ENCODE peak calls at places on chromosomes 1 and 21, in four cellular contexts. O is astrocyte of the spinal cord, B is cardiac muscle cell, Q is K562. R is an unnamed sample.

GRCh38 chr1:240234477-240235225 is 143.0 kb downstream of the FMN2 start:
- DNase-seq in O (peak), B (peak), Q (no peak), R (no peak)

GRCh38 chr1:53367503-53368313 is 39.8 kb upstream of the LRP8 start:
- DNase-seq in O (no peak), B (no peak), Q (peak), R (peak)

GRCh38 chr1:212721388-212722247 is 22.0 kb upstream of the BATF3 start:
- DNase-seq in O (peak), B (peak), Q (peak), R (no peak)

GRCh38 chr1:64701071-64701470 is 43.8 kb upstream of the RAVER2 start:
- DNase-seq in O (no peak), B (no peak), Q (no peak), R (no peak)

GRCh38 chr1:176638713-176639112 is 175.7 kb downstream of the PAPPA2 start:
- DNase-seq in O (no peak), B (no peak), Q (no peak), R (no peak)

GRCh38 chr1:63691672-63692425 is 82.0 kb upstream of the ROR1 start:
- DNase-seq in O (peak), B (peak), Q (peak), R (peak)

GRCh38 chr1:3000671-3001470 is 20.4 kb upstream of the ACTRT2 start:
- DNase-seq in O (no peak), B (no peak), Q (no peak), R (no peak)

GRCh38 chr1:202227273-202227672 is 33.7 kb downstream of the LGR6 start:
- DNase-seq in O (no peak), B (no peak), Q (no peak), R (peak)

GRCh38 chr1:188652678-188653077 is 1823.9 kb downstream of the PLA2G4A start:
- DNase-seq in O (peak), B (peak), Q (no peak), R (no peak)

GRCh38 chr21:36104306-36105300 is 30.3 kb upstream of the CBR3 start:
- DNase-seq in O (peak), B (peak), Q (no peak), R (peak)

GRCh38 chr1:8465692-8466091 is 147.8 kb downstream of the SLC45A1 start:
- DNase-seq in O (no peak), B (no peak), Q (no peak), R (no peak)

GRCh38 chr1:207822602-207823451 is 71.0 kb downstream of the CD46 start:
- DNase-seq in O (no peak), B (no peak), Q (peak), R (no peak)

GRCh38 chr1:11944358-11944981 is 10.0 kb downstream of the PLOD1 start:
- DNase-seq in O (no peak), B (no peak), Q (no peak), R (peak)

GRCh38 chr1:236774926-236775325 is 20.2 kb upstream of the MTR start:
- DNase-seq in O (no peak), B (peak), Q (no peak), R (peak)

GRCh38 chr1:118993712-118994049 is 5.5 kb upstream of the TBX15 start:
- DNase-seq in O (no peak), B (no peak), Q (no peak), R (no peak)

GRCh38 chr1:3170566-3171453 is 101.8 kb downstream of the PRDM16 start:
- DNase-seq in O (peak), B (peak), Q (no peak), R (peak)

GRCh38 chr1:151680391-151680790 is 36.2 kb downstream of the CELF3 start:
- DNase-seq in O (no peak), B (peak), Q (no peak), R (no peak)

GRCh38 chr1:205477759-205478247 is 22.0 kb upstream of the BLACAT1 start:
- DNase-seq in O (peak), B (peak), Q (no peak), R (peak)

GRCh38 chr1:77126309-77126708 is 92.9 kb downstream of the PIGK start:
- DNase-seq in O (peak), B (peak), Q (no peak), R (peak)

GRCh38 chr1:75503221-75503974 is 107.5 kb downstream of the SLC44A5 start:
- DNase-seq in O (peak), B (no peak), Q (no peak), R (no peak)

GRCh38 chr1:172895761-172896160 is 155.0 kb downstream of the TNFSF18 start:
- DNase-seq in O (no peak), B (no peak), Q (no peak), R (no peak)

GRCh38 chr1:199336745-199337640 is 690.5 kb upstream of the NR5A2 start:
- DNase-seq in O (no peak), B (no peak), Q (no peak), R (peak)

GRCh38 chr1:180213401-180214177 is 16.5 kb upstream of the LHX4 start:
- DNase-seq in O (no peak), B (peak), Q (peak), R (peak)

GRCh38 chr1:202571719-202572339 is 138.4 kb downstream of the SYT2 start:
- DNase-seq in O (peak), B (peak), Q (peak), R (peak)

GRCh38 chr1:53543130-53543770 is 84.1 kb downstream of the DMRTB1 start:
- DNase-seq in O (no peak), B (no peak), Q (no peak), R (peak)

GRCh38 chr1:243490748-243491686 is 235.2 kb downstream of the SDCCAG8 start:
- DNase-seq in O (peak), B (peak), Q (no peak), R (no peak)

GRCh38 chr1:42179275-42179674 is 14.7 kb upstream of the GUCA2A start:
- DNase-seq in O (peak), B (peak), Q (no peak), R (no peak)
- H3K4me3 ChIP-seq in O (no peak), B (no peak), Q (no peak), R (no peak)

DNA sequence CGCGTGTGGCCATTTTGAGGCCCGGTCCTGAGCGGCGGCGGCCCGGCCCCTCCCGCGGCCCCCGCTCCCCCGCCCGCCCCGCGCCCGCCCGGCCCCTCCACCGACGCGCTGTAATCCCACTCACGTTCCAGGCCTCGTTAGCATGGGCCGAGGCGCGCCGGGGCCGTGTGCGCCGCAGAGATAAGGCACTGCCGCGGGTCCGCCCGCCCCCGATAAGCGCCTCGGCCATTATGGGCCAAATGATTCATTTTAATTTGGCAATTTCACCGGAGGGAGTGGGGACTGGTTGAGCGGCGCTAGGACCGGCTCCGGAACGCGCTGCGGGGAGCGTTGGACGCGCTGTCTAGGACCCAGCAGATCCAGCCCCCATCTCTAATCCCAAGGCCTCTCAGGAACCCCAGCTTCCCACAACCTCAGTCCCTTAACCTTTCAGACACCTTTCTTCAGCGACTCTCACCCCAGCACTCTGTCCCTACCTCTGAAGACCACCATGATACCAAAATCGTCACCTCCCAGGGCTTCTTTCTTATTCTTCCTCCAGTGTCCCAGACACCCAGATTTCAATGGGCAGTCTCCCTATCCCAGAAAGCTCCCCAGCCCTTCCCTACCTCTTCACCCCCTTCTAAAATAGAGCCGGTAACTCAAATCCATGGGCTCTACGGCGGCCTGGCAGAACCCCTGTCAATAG is at the start of gene TAL1:
- DNase-seq in O (no peak), B (peak), Q (peak), R (peak)
- H3K4me3 ChIP-seq in O (peak), B (peak), Q (peak), R (peak)

GRCh38 chr1:28247603-28248272 is 11.6 kb upstream of the SESN2 start:
- DNase-seq in O (no peak), B (no peak), Q (no peak), R (no peak)
- H3K4me3 ChIP-seq in O (peak), B (peak), Q (peak), R (peak)

GRCh38 chr1:20349971-20350370 is 59.3 kb downstream of the VWA5B1 start:
- DNase-seq in O (no peak), B (no peak), Q (no peak), R (no peak)
- H3K4me3 ChIP-seq in O (no peak), B (no peak), Q (no peak), R (no peak)

DNA sequence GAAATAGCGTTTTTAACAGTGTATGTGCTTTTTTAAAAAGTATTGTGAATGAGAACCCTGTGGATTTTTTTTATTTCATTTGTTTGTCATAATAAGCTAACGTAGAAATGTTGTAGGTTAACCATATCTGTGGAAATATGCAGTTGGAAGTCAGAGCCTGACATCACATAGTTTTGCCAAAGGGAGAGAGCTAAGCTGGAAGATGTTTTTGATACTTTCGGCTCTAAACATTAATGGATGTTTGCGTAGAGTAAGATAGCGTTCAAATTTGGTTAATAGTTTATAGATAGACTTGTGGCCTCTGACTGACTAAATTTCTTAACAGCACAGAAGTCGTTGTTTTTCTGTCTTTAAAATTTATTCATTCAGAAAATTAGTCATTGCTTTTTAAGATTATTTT is 47.5 kb upstream of the ANGPTL1 start:
- DNase-seq in O (no peak), B (no peak), Q (no peak), R (no peak)
- H3K4me3 ChIP-seq in O (no peak), B (no peak), Q (no peak), R (no peak)

GRCh38 chr21:18722193-18722592 is 318.6 kb upstream of the TMPRSS15 start:
- DNase-seq in O (no peak), B (no peak), Q (no peak), R (no peak)

DNA sequence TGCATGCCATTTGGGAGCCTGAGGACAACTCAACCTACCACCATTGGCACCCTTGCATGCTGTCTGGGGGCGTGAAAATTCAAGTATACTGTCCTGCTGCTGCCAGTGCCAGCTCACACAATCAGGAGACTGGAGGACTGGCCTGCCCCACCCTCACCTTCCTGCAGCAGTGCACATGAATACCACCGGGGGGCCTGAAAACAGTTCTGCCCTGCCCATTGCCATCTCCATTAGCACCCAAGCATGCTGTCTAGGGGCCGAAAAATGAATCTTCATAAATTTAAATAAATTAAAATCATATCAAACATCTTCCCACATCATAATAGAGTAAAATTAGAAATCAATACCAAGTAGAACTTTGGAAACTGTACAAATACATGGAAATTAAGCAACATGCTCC is 322.1 kb upstream of the TMPRSS15 start:
- DNase-seq in O (no peak), B (no peak), Q (no peak), R (peak)
- H3K4me3 ChIP-seq in O (no peak), B (no peak), Q (no peak), R (no peak)

DNA sequence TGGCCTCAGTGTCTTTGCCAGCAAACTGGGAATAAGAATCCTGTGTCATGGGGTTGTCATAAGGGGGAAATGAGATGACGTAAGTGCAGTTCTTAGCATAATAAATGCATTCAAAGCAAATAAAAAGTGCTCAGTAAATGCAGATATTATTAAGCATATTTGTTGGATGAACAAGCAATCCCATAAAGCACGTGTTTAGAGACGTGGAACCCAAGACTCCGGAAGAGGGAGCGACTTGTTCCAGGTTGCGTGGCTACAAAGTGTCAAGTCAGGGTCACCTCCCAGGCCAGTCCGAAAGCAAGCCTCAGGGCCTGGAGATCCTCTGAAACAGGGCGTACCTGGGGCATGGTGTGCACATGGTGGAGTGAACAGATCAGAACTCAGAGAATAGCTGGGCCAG is 58.0 kb upstream of the LAPTM5 start:
- DNase-seq in O (no peak), B (no peak), Q (no peak), R (no peak)
- H3K4me3 ChIP-seq in O (no peak), B (no peak), Q (no peak), R (no peak)

DNA sequence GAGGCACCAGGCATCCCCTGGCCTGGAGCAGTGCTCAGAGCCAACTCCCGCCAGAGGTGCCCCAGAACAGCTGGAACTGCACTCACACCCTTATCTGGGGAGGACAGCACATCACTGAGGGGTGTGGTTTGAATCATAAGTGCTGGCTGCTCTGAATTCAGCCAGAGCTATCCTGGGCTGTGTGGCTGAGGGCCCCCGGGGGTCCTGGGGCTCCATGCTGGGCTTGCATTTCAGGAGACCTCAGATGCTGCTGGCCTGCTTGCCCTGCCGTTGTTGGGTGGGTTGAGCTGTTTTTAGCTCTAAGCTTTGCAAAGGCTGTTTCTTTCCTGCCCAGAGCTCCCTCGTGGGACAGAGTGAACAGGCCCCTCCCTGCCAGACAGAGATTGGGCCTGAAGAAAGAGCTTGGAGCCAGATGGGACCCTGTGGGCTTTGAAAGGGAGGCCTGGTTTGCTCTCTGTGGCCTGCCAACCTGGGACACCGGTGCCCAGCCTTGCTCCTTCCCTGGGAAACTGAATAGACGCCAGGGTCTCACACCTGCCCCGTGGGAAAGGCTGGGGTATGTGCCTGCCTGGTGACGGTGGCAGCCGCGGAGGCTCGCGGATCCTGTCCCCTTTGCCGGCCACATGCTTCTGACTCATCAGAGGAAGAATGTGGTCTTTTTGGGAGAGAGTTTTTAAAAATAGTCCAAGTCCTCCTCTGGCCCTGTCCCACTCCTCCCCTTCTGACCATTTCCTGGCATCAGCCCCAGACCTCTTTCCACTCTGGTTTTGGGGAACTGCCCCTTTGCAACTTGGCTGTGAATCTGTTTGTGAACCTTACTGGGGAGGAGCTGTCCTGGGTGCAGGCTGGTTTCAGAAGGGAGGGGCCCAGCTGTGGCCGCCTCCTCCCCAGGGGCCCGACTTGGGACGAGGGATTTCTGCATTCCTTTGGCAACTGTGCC is 30.0 kb downstream of the ARHGEF10L start:
- DNase-seq in O (peak), B (peak), Q (peak), R (no peak)
- H3K4me3 ChIP-seq in O (no peak), B (no peak), Q (no peak), R (no peak)

GRCh38 chr21:45433911-45434644 is 29.1 kb downstream of the COL18A1 start:
- DNase-seq in O (no peak), B (no peak), Q (no peak), R (no peak)
- H3K4me3 ChIP-seq in O (no peak), B (no peak), Q (no peak), R (no peak)